ENCODE peak calls at places on chromosomes 7 and 10, in five cellular contexts. I, U, Z, J and S are unnamed samples.

GRCh38 chr10:79937256-79937635 is 11.7 kb downstream of the SFTPD start:
- DNase-seq in I (no peak), U (no peak), Z (no peak), J (no peak), S (no peak)

GRCh38 chr10:112461029-112461887 is 14.2 kb downstream of the VTI1A start:
- DNase-seq in I (no peak), U (no peak), Z (no peak), J (peak; percentile 41), S (no peak)

GRCh38 chr7:36165059-36165458 is 12.0 kb downstream of the EEPD1 start:
- DNase-seq in I (no peak), U (no peak), Z (no peak), J (no peak), S (no peak)

GRCh38 chr10:72834183-72834825 is 59.2 kb upstream of the OIT3 start:
- DNase-seq in I (peak; percentile 20), U (peak; percentile 21), Z (peak; percentile 66), J (peak; percentile 68), S (peak; percentile 60)

GRCh38 chr10:80699602-80700039 is 161.9 kb downstream of the SH2D4B start:
- DNase-seq in I (peak; percentile 43), U (peak; percentile 64), Z (peak; percentile 40), J (peak; percentile 81), S (peak; percentile 59)

GRCh38 chr10:122664501-122664900 is 35.1 kb downstream of the C10orf120 start:
- DNase-seq in I (no peak), U (no peak), Z (no peak), J (no peak), S (no peak)

GRCh38 chr7:54932818-54933543 is 85.8 kb upstream of the EGFR start:
- DNase-seq in I (no peak), U (no peak), Z (peak; percentile 64), J (peak; percentile 40), S (no peak)

GRCh38 chr7:108093903-108094302 is 36.3 kb downstream of the LAMB4 start:
- DNase-seq in I (no peak), U (no peak), Z (no peak), J (peak; percentile 68), S (no peak)

GRCh38 chr10:31693499-31693898 is 235.1 kb downstream of the ARHGAP12 start:
- DNase-seq in I (no peak), U (no peak), Z (no peak), J (no peak), S (no peak)

GRCh38 chr10:30985552-30985951 is 46.1 kb downstream of the ZNF438 start:
- DNase-seq in I (no peak), U (no peak), Z (no peak), J (no peak), S (no peak)

GRCh38 chr10:129502448-129502847 is 35.4 kb downstream of the MGMT start:
- DNase-seq in I (no peak), U (no peak), Z (no peak), J (no peak), S (no peak)

GRCh38 chr10:70729763-70730357 is 55.3 kb downstream of the TBATA start:
- DNase-seq in I (no peak), U (no peak), Z (no peak), J (no peak), S (no peak)

GRCh38 chr7:79778786-79779382 is 325.4 kb upstream of the MAGI2 start:
- DNase-seq in I (no peak), U (no peak), Z (no peak), J (no peak), S (no peak)

GRCh38 chr10:62503871-62504270 is 129.7 kb downstream of the ZNF365 start:
- DNase-seq in I (no peak), U (no peak), Z (no peak), J (no peak), S (no peak)

GRCh38 chr10:48568546-48568945 is 36.3 kb downstream of the ARHGAP22 start:
- DNase-seq in I (no peak), U (no peak), Z (no peak), J (no peak), S (no peak)

GRCh38 chr7:31997423-31997822 is 72.8 kb downstream of the PDE1C start:
- DNase-seq in I (no peak), U (no peak), Z (no peak), J (no peak), S (no peak)

GRCh38 chr10:78424721-78425120 is 391.1 kb downstream of the RPS24 start:
- DNase-seq in I (no peak), U (no peak), Z (no peak), J (peak; percentile 31), S (peak; percentile 34)

GRCh38 chr10:122352817-122353525 is 21.5 kb upstream of the PLEKHA1 start:
- DNase-seq in I (no peak), U (no peak), Z (no peak), J (peak; percentile 40), S (no peak)

GRCh38 chr10:50619171-50619570 is 4.6 kb downstream of the SGMS1 start:
- DNase-seq in I (no peak), U (no peak), Z (no peak), J (no peak), S (no peak)

GRCh38 chr7:79702116-79702515 is 248.6 kb upstream of the MAGI2 start:
- DNase-seq in I (no peak), U (no peak), Z (no peak), J (no peak), S (no peak)

GRCh38 chr7:136528329-136528728 is 340.1 kb upstream of the CHRM2 start:
- DNase-seq in I (no peak), U (no peak), Z (peak; percentile 37), J (peak; percentile 54), S (no peak)

GRCh38 chr10:33965795-33966581 is 631.5 kb upstream of the NRP1 start:
- DNase-seq in I (no peak), U (no peak), Z (no peak), J (no peak), S (no peak)

GRCh38 chr7:125780153-125780552 is 850.5 kb upstream of the POT1 start:
- DNase-seq in I (no peak), U (no peak), Z (no peak), J (no peak), S (no peak)

GRCh38 chr10:133276435-133277201 is at the start of gene ADAM8:
- DNase-seq in I (peak; percentile 46), U (peak; percentile 59), Z (no peak), J (no peak), S (peak; percentile 57)